ENCODE peak calls at places on chromosomes 5 and 9, in six cellular contexts. G is vagina, S is fibroblast of the aortic adventitia, D is WERI-Rb-1, O is psoas muscle, P is glutamatergic neuron. M is an unnamed sample.

GRCh38 chr9:110900451-110900850 is 137.8 kb downstream of the LPAR1 start:
- DNase-seq in O (no peak), G (no peak), P (no peak), S (peak; percentile 73), D (no peak), M (no peak)

GRCh38 chr5:53067641-53068040 is 41.9 kb downstream of the MOCS2 start:
- DNase-seq in D (no peak), O (no peak), G (no peak), S (peak; percentile 41), P (no peak), M (no peak)

GRCh38 chr5:112799661-112800060 is 61.4 kb upstream of the SRP19 start:
- DNase-seq in O (no peak), D (no peak), P (no peak), S (no peak), G (no peak), M (no peak)

GRCh38 chr9:69093471-69094103 is 58.0 kb downstream of the FXN start:
- DNase-seq in P (no peak), S (peak; percentile 15), O (no peak), D (no peak), G (no peak), M (no peak)

GRCh38 chr9:33751536-33752129 is 43.7 kb upstream of the PRSS3 start:
- DNase-seq in O (no peak), S (no peak), G (no peak), D (no peak), P (no peak), M (no peak)

GRCh38 chr9:98719055-98719454 is 10.3 kb upstream of the GABBR2 start:
- DNase-seq in S (no peak), D (no peak), P (no peak), G (no peak), O (no peak), M (no peak)

GRCh38 chr5:64794053-64794770 is 25.5 kb downstream of the CWC27 start:
- DNase-seq in D (no peak), G (no peak), O (no peak), P (no peak), S (no peak), M (no peak)

GRCh38 chr9:127225747-127226646 is 38.6 kb upstream of the GARNL3 start:
- DNase-seq in O (no peak), D (no peak), G (no peak), P (no peak), S (no peak), M (no peak)

GRCh38 chr5:132075719-132076077 is 2.1 kb downstream of the CSF2 start:
- DNase-seq in D (no peak), O (peak; percentile 24), P (no peak), S (no peak), G (no peak), M (no peak)

GRCh38 chr9:77424993-77425392 is 223.1 kb downstream of the GNA14 start:
- DNase-seq in O (no peak), S (no peak), D (no peak), G (no peak), P (no peak), M (no peak)

GRCh38 chr5:28807230-28807629 is 1768.8 kb upstream of the CDH9 start:
- DNase-seq in P (no peak), D (no peak), S (no peak), G (no peak), O (no peak), M (no peak)

GRCh38 chr5:111223790-111224560 is at the start of gene CAMK4:
- DNase-seq in G (no peak), P (peak; percentile 91), D (peak; percentile 93), S (peak; percentile 59), O (peak; percentile 68), M (peak; percentile 87)

GRCh38 chr5:125316386-125316785 is 569.9 kb upstream of the ZNF608 start:
- DNase-seq in S (peak; percentile 37), P (no peak), O (no peak), D (no peak), G (no peak), M (no peak)

GRCh38 chr5:97575322-97575721 is 392.3 kb upstream of the RIOK2 start:
- DNase-seq in G (no peak), P (no peak), O (no peak), D (no peak), S (no peak), M (no peak)

GRCh38 chr9:108474356-108474755 is 381.4 kb downstream of the ACTL7B start:
- DNase-seq in D (no peak), S (no peak), G (no peak), O (no peak), P (no peak), M (no peak)

GRCh38 chr9:133534346-133535284 is at the start of gene ADAMTSL2:
- DNase-seq in D (no peak), G (no peak), S (peak; percentile 45), O (peak; percentile 82), P (peak; percentile 78), M (peak; percentile 84)

GRCh38 chr9:105401651-105402050 is 46.2 kb upstream of the FSD1L start:
- DNase-seq in O (no peak), P (no peak), D (peak; percentile 92), G (no peak), S (peak; percentile 57), M (no peak)

GRCh38 chr9:136365775-136366223 is 2.3 kb upstream of the DNLZ start:
- DNase-seq in P (no peak), O (no peak), S (no peak), D (no peak), G (no peak), M (no peak)

GRCh38 chr5:180294401-180294800 is 2.5 kb upstream of the MAPK9 start:
- DNase-seq in O (no peak), S (no peak), G (peak; percentile 94), D (no peak), P (no peak), M (no peak)

GRCh38 chr9:107345327-107345726 is 62.2 kb downstream of the RAD23B start:
- DNase-seq in G (peak; percentile 16), D (no peak), O (no peak), P (no peak), S (peak; percentile 18), M (no peak)

GRCh38 chr5:126656397-126657007 is 55.8 kb downstream of the PHAX start:
- DNase-seq in P (no peak), D (no peak), G (no peak), O (no peak), S (peak; percentile 69), M (peak; percentile 31)

GRCh38 chr9:120383999-120384924 is 195.7 kb downstream of the CDK5RAP2 start:
- DNase-seq in S (peak; percentile 59), D (no peak), G (no peak), P (no peak), O (peak; percentile 68), M (no peak)

GRCh38 chr5:13572188-13572587 is 372.3 kb downstream of the DNAH5 start:
- DNase-seq in P (no peak), D (no peak), S (no peak), G (no peak), O (no peak), M (no peak)

GRCh38 chr9:105232207-105232606 is 12.2 kb upstream of the SLC44A1 start:
- DNase-seq in O (no peak), P (no peak), D (no peak), S (no peak), G (no peak), M (no peak)

GRCh38 chr9:13149454-13149853 is 130.0 kb downstream of the MPDZ start:
- DNase-seq in G (no peak), D (no peak), O (peak; percentile 74), S (no peak), P (no peak), M (no peak)

GRCh38 chr5:175235251-175235963 is 208.6 kb downstream of the DRD1 start:
- DNase-seq in O (no peak), D (no peak), P (no peak), G (no peak), S (no peak), M (peak; percentile 15)

GRCh38 chr9:120439147-120439546 is 140.8 kb downstream of the CDK5RAP2 start:
- DNase-seq in D (peak; percentile 27), P (peak; percentile 31), G (no peak), O (no peak), S (no peak), M (peak; percentile 24)

GRCh38 chr9:68905129-68905528 is 108.8 kb downstream of the PRKACG start:
- DNase-seq in O (no peak), G (no peak), D (no peak), P (no peak), S (no peak), M (no peak)

GRCh38 chr5:80234311-80234948 is 21.4 kb downstream of the SERINC5 start:
- DNase-seq in P (no peak), S (no peak), D (no peak), O (no peak), G (no peak), M (no peak)

GRCh38 chr5:141814064-141814982 is 63.9 kb downstream of the PCDH1 start:
- DNase-seq in S (peak; percentile 17), O (no peak), P (peak; percentile 83), D (peak; percentile 89), G (no peak), M (peak; percentile 82)
- TF ChIP-seq CTCF in S (peak; percentile 69), O (peak; percentile 39), P (peak; percentile 82), D (peak; percentile 95), G (no peak), M (peak; percentile 72)

GRCh38 chr5:115571441-115571878 is 26.9 kb upstream of the FEM1C start:
- DNase-seq in O (no peak), P (no peak), S (peak; percentile 53), D (no peak), G (no peak), M (no peak)
- TF ChIP-seq CTCF in O (no peak), P (no peak), S (no peak), D (peak; percentile 10), G (no peak), M (no peak)

DNA sequence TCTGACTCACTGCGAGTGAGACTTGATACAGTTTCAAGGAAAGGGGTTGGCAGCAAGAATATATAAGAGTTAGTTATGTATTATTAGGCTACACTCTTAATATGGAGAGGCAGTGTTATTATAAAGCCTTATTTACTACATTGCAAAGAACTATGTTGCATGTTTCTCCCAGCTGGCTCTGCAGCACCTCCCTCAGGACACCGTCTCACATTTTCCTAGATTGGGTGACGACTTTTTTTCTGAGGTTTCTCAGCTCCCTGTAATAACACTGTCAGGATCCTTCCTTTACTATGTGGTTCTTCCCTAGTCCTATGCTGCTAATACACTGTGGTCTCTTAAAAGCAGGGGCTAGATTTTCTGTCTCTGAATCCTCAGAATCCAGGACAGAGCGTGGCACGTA is 153.7 kb downstream of the INSYN2B start:
- DNase-seq in O (no peak), D (no peak), G (no peak), S (no peak), P (no peak), M (no peak)
- TF ChIP-seq CTCF in O (no peak), D (no peak), G (no peak), S (peak; percentile 22), P (no peak), M (no peak)

GRCh38 chr5:90890183-90890582 is 331.6 kb downstream of the ADGRV1 start:
- DNase-seq in S (no peak), D (no peak), G (no peak), P (no peak), O (no peak), M (no peak)

GRCh38 chr5:90898330-90899013 is 339.9 kb downstream of the ADGRV1 start:
- DNase-seq in D (no peak), S (peak; percentile 8), P (no peak), O (no peak), G (no peak), M (no peak)

GRCh38 chr5:90889325-90889600 is 330.7 kb downstream of the ADGRV1 start:
- DNase-seq in D (no peak), S (no peak), P (no peak), G (no peak), O (no peak), M (no peak)

GRCh38 chr5:90899014-90899604 is 340.5 kb downstream of the ADGRV1 start:
- DNase-seq in D (no peak), S (no peak), G (no peak), O (no peak), P (no peak), M (no peak)

GRCh38 chr5:90894866-90895420 is 336.3 kb downstream of the ADGRV1 start:
- DNase-seq in G (no peak), P (no peak), S (no peak), D (no peak), O (no peak), M (no peak)
- TF ChIP-seq CTCF in G (no peak), P (no peak), S (no peak), D (no peak), O (no peak), M (no peak)

M was measured in nephron progenitor cell.